ENCODE peak calls at places on chromosome 18, in seven cellular contexts. One of them, this sample, is unnamed.
A peak's percentile ranks its signal among the peaks of the same experiment; 100 is the strongest.

GRCh38 chr18:59823611-59824195 is 76.1 kb upstream of the PMAIP1 start:
- DNase-seq in kidney: no peak
- DNase-seq in colonic mucosa: peak; percentile 69
- DNase-seq in endodermal cell: peak; percentile 96
- DNase-seq in neuronal stem cell: peak; percentile 76
- DNase-seq in mammary epithelial cell: peak; percentile 62
- DNase-seq in NT2/D1: peak; percentile 65
- DNase-seq in this sample: peak; percentile 31

GRCh38 chr18:22324191-22325131 is 93.3 kb downstream of the CTAGE1 start:
- DNase-seq in colonic mucosa: no peak
- DNase-seq in mammary epithelial cell: no peak
- DNase-seq in NT2/D1: no peak
- DNase-seq in neuronal stem cell: peak; percentile 46
- DNase-seq in endodermal cell: peak; percentile 88
- DNase-seq in kidney: peak; percentile 87
- DNase-seq in this sample: peak; percentile 15

GRCh38 chr18:37535968-37536367 is 29.6 kb downstream of the CELF4 start:
- DNase-seq in kidney: no peak
- DNase-seq in endodermal cell: no peak
- DNase-seq in NT2/D1: no peak
- DNase-seq in neuronal stem cell: no peak
- DNase-seq in mammary epithelial cell: peak; percentile 13
- DNase-seq in colonic mucosa: no peak
- DNase-seq in this sample: no peak

GRCh38 chr18:42752921-42753320 is 362.6 kb downstream of the RIT2 start:
- DNase-seq in colonic mucosa: no peak
- DNase-seq in NT2/D1: no peak
- DNase-seq in neuronal stem cell: no peak
- DNase-seq in mammary epithelial cell: no peak
- DNase-seq in kidney: no peak
- DNase-seq in endodermal cell: no peak
- DNase-seq in this sample: no peak

GRCh38 chr18:45920367-45920766 is 46.8 kb downstream of the EPG5 start:
- DNase-seq in neuronal stem cell: no peak
- DNase-seq in endodermal cell: no peak
- DNase-seq in NT2/D1: no peak
- DNase-seq in colonic mucosa: peak; percentile 68
- DNase-seq in kidney: peak; percentile 84
- DNase-seq in mammary epithelial cell: peak; percentile 89
- DNase-seq in this sample: peak; percentile 51

GRCh38 chr18:10850216-10850615 is 299.2 kb downstream of the PIEZO2 start:
- DNase-seq in mammary epithelial cell: no peak
- DNase-seq in NT2/D1: no peak
- DNase-seq in kidney: no peak
- DNase-seq in endodermal cell: no peak
- DNase-seq in colonic mucosa: no peak
- DNase-seq in neuronal stem cell: no peak
- DNase-seq in this sample: no peak

GRCh38 chr18:24227976-24228660 is 89.3 kb downstream of the CABYR start:
- DNase-seq in kidney: no peak
- DNase-seq in mammary epithelial cell: peak; percentile 57
- DNase-seq in neuronal stem cell: no peak
- DNase-seq in endodermal cell: no peak
- DNase-seq in colonic mucosa: no peak
- DNase-seq in NT2/D1: no peak
- DNase-seq in this sample: peak; percentile 82

GRCh38 chr18:10290244-10291240 is 163.9 kb upstream of the APCDD1 start:
- DNase-seq in kidney: no peak
- DNase-seq in endodermal cell: no peak
- DNase-seq in colonic mucosa: no peak
- DNase-seq in neuronal stem cell: no peak
- DNase-seq in NT2/D1: no peak
- DNase-seq in mammary epithelial cell: no peak
- DNase-seq in this sample: no peak

GRCh38 chr18:67211646-67212045 is 304.9 kb downstream of the DSEL start:
- DNase-seq in NT2/D1: no peak
- DNase-seq in neuronal stem cell: no peak
- DNase-seq in colonic mucosa: no peak
- DNase-seq in endodermal cell: no peak
- DNase-seq in mammary epithelial cell: no peak
- DNase-seq in kidney: no peak
- DNase-seq in this sample: peak; percentile 4

GRCh38 chr18:63763831-63764600 is 11.2 kb upstream of the SERPINB7 start:
- DNase-seq in mammary epithelial cell: peak; percentile 70
- DNase-seq in neuronal stem cell: no peak
- DNase-seq in colonic mucosa: no peak
- DNase-seq in kidney: no peak
- DNase-seq in endodermal cell: no peak
- DNase-seq in NT2/D1: no peak
- DNase-seq in this sample: no peak

GRCh38 chr18:2901405-2901989 is 54.7 kb downstream of the EMILIN2 start:
- DNase-seq in mammary epithelial cell: no peak
- DNase-seq in neuronal stem cell: no peak
- DNase-seq in kidney: peak; percentile 21
- DNase-seq in endodermal cell: peak; percentile 21
- DNase-seq in NT2/D1: no peak
- DNase-seq in colonic mucosa: no peak
- DNase-seq in this sample: no peak

GRCh38 chr18:78619854-78620253 is 359.8 kb upstream of the SALL3 start:
- DNase-seq in kidney: no peak
- DNase-seq in NT2/D1: peak; percentile 22
- DNase-seq in colonic mucosa: no peak
- DNase-seq in endodermal cell: peak; percentile 66
- DNase-seq in mammary epithelial cell: no peak
- DNase-seq in neuronal stem cell: no peak
- DNase-seq in this sample: no peak

GRCh38 chr18:79738041-79738461 is 58.4 kb downstream of the CTDP1 start:
- DNase-seq in kidney: peak; percentile 45
- DNase-seq in mammary epithelial cell: no peak
- DNase-seq in neuronal stem cell: no peak
- DNase-seq in endodermal cell: no peak
- DNase-seq in colonic mucosa: no peak
- DNase-seq in NT2/D1: no peak
- DNase-seq in this sample: no peak

GRCh38 chr18:5238371-5238758 is 41.3 kb upstream of the AKAIN1 start:
- DNase-seq in mammary epithelial cell: no peak
- DNase-seq in endodermal cell: peak; percentile 76
- DNase-seq in neuronal stem cell: no peak
- DNase-seq in colonic mucosa: peak; percentile 85
- DNase-seq in NT2/D1: no peak
- DNase-seq in kidney: peak; percentile 83
- DNase-seq in this sample: no peak

GRCh38 chr18:79988079-79988924 is at the start of gene TXNL4A:
- DNase-seq in endodermal cell: peak; percentile 88
- DNase-seq in neuronal stem cell: peak; percentile 70
- DNase-seq in NT2/D1: no peak
- DNase-seq in kidney: peak; percentile 95
- DNase-seq in mammary epithelial cell: peak; percentile 81
- DNase-seq in colonic mucosa: peak; percentile 85
- DNase-seq in this sample: peak; percentile 80

GRCh38 chr18:34658101-34658500 is 52.0 kb upstream of the DTNA start:
- DNase-seq in NT2/D1: no peak
- DNase-seq in colonic mucosa: no peak
- DNase-seq in neuronal stem cell: no peak
- DNase-seq in kidney: no peak
- DNase-seq in mammary epithelial cell: no peak
- DNase-seq in endodermal cell: no peak
- DNase-seq in this sample: no peak

GRCh38 chr18:34661464-34662087 is 48.5 kb upstream of the DTNA start:
- DNase-seq in kidney: no peak
- DNase-seq in neuronal stem cell: peak; percentile 61
- DNase-seq in NT2/D1: no peak
- DNase-seq in colonic mucosa: no peak
- DNase-seq in endodermal cell: peak; percentile 60
- DNase-seq in mammary epithelial cell: peak; percentile 39
- DNase-seq in this sample: peak; percentile 22

GRCh38 chr18:34659579-34660517 is 50.2 kb upstream of the DTNA start:
- DNase-seq in NT2/D1: peak; percentile 74
- DNase-seq in neuronal stem cell: peak; percentile 57
- DNase-seq in colonic mucosa: peak; percentile 74
- DNase-seq in endodermal cell: peak; percentile 91
- DNase-seq in kidney: peak; percentile 88
- DNase-seq in mammary epithelial cell: peak; percentile 81
- DNase-seq in this sample: peak; percentile 95

GRCh38 chr18:34655131-34655530 is 55.0 kb upstream of the DTNA start:
- DNase-seq in colonic mucosa: no peak
- DNase-seq in NT2/D1: no peak
- DNase-seq in kidney: no peak
- DNase-seq in neuronal stem cell: no peak
- DNase-seq in endodermal cell: no peak
- DNase-seq in mammary epithelial cell: no peak
- DNase-seq in this sample: no peak

DNA sequence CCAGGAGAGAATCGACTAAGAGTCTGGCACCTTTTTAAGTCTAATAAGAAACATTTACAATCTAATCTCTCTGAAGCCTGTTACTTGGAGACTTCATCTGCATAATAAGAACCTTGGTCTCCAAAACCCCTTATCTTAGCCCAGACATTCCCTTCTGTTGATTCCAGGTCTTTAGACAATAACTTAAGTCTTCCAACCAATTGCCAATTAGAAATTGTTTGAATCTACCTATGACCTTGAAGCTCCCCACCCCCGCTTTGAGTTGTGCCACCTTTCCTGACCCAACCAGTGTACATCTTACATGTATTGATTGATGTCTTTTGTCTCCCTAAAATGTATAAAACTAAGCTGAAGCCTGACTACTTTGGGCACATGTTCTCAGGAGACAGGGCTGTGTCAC is 49.5 kb upstream of the DTNA start:
- DNase-seq in kidney: no peak
- DNase-seq in colonic mucosa: no peak
- DNase-seq in endodermal cell: peak; percentile 78
- DNase-seq in NT2/D1: no peak
- DNase-seq in mammary epithelial cell: no peak
- DNase-seq in neuronal stem cell: no peak
- DNase-seq in this sample: no peak
- H3K9ac ChIP-seq in kidney: no peak overlapping the region
- H3K9ac ChIP-seq in colonic mucosa: no peak overlapping the region
- H3K9ac ChIP-seq in endodermal cell: peak overlapping the region; percentile 86
- H3K9ac ChIP-seq in NT2/D1: no peak overlapping the region
- H3K9ac ChIP-seq in mammary epithelial cell: no peak overlapping the region
- H3K9ac ChIP-seq in neuronal stem cell: no peak overlapping the region
- H3K9ac ChIP-seq in this sample: no peak overlapping the region

DNA sequence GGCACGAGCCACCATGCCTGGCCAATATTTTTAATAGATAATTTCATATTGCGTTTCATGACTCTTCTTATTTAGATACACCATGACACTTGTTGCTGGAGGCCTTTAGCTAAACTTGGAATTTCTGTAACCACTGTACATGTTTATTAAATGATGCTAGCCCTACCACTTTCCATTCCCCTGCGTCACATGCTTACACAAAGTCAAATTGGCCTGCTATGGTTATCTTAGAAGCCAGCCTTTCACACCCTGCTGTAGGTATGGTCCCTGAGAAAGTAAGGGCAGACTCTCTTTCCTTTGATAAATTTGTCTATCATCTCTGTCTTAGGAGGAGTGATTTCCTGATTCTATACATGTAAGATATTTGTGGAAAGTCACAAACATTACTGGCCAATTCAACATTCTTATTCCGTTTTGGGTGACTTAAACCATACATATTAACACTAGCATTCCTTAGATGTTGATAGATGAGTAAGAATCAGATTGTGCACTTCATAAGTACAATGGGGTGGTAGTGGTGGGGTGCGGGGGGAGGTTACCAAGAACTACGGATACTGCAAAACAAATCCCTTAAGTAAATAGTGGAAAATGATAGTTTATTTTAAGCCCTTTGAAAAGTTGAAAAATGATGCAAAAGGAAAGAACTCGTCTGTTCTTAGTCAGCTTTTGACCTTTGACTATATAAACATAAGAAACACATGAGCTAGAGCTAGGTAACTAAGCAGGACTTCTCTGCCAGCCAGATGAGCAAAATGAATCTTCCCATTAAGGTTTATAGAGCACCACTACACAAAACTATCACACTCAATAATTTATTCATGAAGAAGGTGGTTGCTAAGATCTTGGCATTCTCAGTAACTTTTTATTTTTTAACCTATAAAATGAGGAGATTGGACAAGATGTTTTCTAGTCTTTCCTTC is 7.9 kb upstream of the NDUFV2 start:
- DNase-seq in kidney: no peak
- DNase-seq in colonic mucosa: no peak
- DNase-seq in NT2/D1: no peak
- DNase-seq in mammary epithelial cell: no peak
- DNase-seq in endodermal cell: no peak
- DNase-seq in neuronal stem cell: no peak
- DNase-seq in this sample: peak; percentile 86
- H3K9ac ChIP-seq in kidney: no peak overlapping the region
- H3K9ac ChIP-seq in colonic mucosa: no peak overlapping the region
- H3K9ac ChIP-seq in NT2/D1: no peak overlapping the region
- H3K9ac ChIP-seq in mammary epithelial cell: no peak overlapping the region
- H3K9ac ChIP-seq in endodermal cell: no peak overlapping the region
- H3K9ac ChIP-seq in neuronal stem cell: no peak overlapping the region
- H3K9ac ChIP-seq in this sample: peak overlapping the region; percentile 64

DNA sequence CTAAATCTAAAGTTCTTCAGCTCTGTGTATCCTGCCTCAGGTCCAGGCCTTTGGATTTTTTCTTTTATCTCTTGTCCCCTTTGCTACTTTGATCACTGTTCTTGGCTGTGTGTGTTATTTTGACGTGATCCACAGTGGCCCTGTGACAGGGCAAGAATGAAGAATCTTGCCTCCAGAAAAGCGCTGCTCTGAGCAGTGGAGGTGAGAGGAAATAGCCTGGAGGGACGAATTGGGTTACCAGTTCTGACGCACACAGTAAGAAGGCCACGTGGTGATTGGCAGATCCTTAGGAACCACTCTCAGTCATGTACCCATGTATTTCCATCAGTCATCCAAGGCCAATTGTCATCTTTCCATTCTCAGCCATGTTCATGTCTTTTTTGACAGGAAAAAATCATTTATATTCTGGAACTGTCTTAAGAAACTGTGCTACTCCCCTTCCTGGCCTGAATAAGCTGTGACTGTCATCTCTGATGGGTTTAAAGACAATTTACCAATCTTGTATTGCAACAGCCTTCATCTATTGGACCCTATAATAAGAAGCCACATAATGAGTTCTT is 47.6 kb downstream of the MAPK4 start:
- DNase-seq in endodermal cell: no peak
- DNase-seq in neuronal stem cell: no peak
- DNase-seq in mammary epithelial cell: no peak
- DNase-seq in kidney: no peak
- DNase-seq in NT2/D1: no peak
- DNase-seq in colonic mucosa: no peak
- DNase-seq in this sample: no peak
- H3K9ac ChIP-seq in endodermal cell: no peak overlapping the region
- H3K9ac ChIP-seq in neuronal stem cell: no peak overlapping the region
- H3K9ac ChIP-seq in mammary epithelial cell: no peak overlapping the region
- H3K9ac ChIP-seq in kidney: no peak overlapping the region
- H3K9ac ChIP-seq in NT2/D1: no peak overlapping the region
- H3K9ac ChIP-seq in colonic mucosa: no peak overlapping the region
- H3K9ac ChIP-seq in this sample: no peak overlapping the region

DNA sequence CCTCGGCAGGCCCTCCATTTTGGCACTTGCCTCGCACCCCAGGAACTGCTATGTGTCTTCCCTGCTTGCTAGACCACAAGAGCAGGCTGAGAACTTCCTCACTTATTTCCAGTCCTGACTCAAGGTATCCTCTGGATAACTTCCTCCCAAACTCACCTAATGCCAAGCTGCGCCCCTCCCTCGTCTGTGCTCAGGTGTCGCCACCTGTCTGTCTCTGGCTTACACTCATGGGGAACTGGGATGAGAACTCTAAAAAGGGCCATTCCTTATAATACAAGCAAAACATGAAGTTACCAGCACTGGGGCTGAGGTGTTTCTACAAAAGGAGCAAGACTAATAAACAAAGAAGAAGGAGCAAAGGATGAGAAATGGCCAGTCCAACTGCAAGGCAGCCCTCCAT is 191.5 kb upstream of the RMP24 start:
- DNase-seq in kidney: no peak
- DNase-seq in mammary epithelial cell: no peak
- DNase-seq in NT2/D1: no peak
- DNase-seq in colonic mucosa: no peak
- DNase-seq in neuronal stem cell: no peak
- DNase-seq in endodermal cell: no peak
- DNase-seq in this sample: no peak
- H3K9ac ChIP-seq in kidney: no peak overlapping the region
- H3K9ac ChIP-seq in mammary epithelial cell: no peak overlapping the region
- H3K9ac ChIP-seq in NT2/D1: no peak overlapping the region
- H3K9ac ChIP-seq in colonic mucosa: no peak overlapping the region
- H3K9ac ChIP-seq in neuronal stem cell: no peak overlapping the region
- H3K9ac ChIP-seq in endodermal cell: no peak overlapping the region
- H3K9ac ChIP-seq in this sample: no peak overlapping the region

This sample was measured in astrocyte.